ENCODE peak calls at places on chromosomes 2 and 18, in four cellular contexts. D is H1, N is spleen, Q is upper lobe of left lung. W is an unnamed sample.

GRCh38 chr2:164560181-164560792 is 61.0 kb downstream of the GRB14 start:
- DNase-seq in Q (no peak), D (no peak), N (no peak), W (no peak)

GRCh38 chr18:79481041-79481790 is 85.5 kb downstream of the NFATC1 start:
- DNase-seq in D (no peak), Q (no peak), N (peak; percentile 67), W (no peak)

GRCh38 chr2:236746833-236747232 is 177.2 kb downstream of the ACKR3 start:
- DNase-seq in N (no peak), D (no peak), Q (no peak), W (no peak)

GRCh38 chr2:137951606-137952005 is 12.7 kb upstream of the HNMT start:
- DNase-seq in Q (no peak), N (no peak), D (no peak), W (no peak)

GRCh38 chr2:40554665-40555294 is 102.9 kb upstream of the SLC8A1 start:
- DNase-seq in N (no peak), D (peak; percentile 88), Q (peak; percentile 64), W (no peak)

GRCh38 chr2:164766217-164766616 is 75.4 kb downstream of the COBLL1 start:
- DNase-seq in N (no peak), D (no peak), Q (no peak), W (no peak)

GRCh38 chr2:184363213-184363612 is 235.1 kb upstream of the ZNF804A start:
- DNase-seq in N (no peak), D (no peak), Q (no peak), W (no peak)

GRCh38 chr18:35692866-35693265 is 111.3 kb downstream of the GALNT1 start:
- DNase-seq in D (no peak), N (no peak), Q (no peak), W (no peak)

GRCh38 chr2:120348134-120349103 is 2.5 kb downstream of the INHBB start:
- DNase-seq in Q (peak; percentile 53), D (no peak), N (no peak), W (no peak)

GRCh38 chr2:134839649-134840048 is 1.2 kb downstream of the ACMSD start:
- DNase-seq in D (no peak), N (no peak), Q (no peak), W (no peak)

GRCh38 chr2:144414324-144414845 is 105.5 kb downstream of the ZEB2 start:
- DNase-seq in Q (peak; percentile 50), N (peak; percentile 80), D (no peak), W (no peak)

GRCh38 chr2:60275958-60276357 is 277.5 kb downstream of the BCL11A start:
- DNase-seq in Q (no peak), N (no peak), D (no peak), W (no peak)

GRCh38 chr18:23186781-23187180 is 51.5 kb downstream of the CABLES1 start:
- DNase-seq in N (peak; percentile 53), D (no peak), Q (no peak), W (no peak)

GRCh38 chr18:30954262-30954661 is 88.3 kb downstream of the DSC3 start:
- DNase-seq in D (no peak), N (no peak), Q (no peak), W (no peak)

GRCh38 chr2:158619496-158619895 is 162.7 kb downstream of the PKP4 start:
- DNase-seq in N (no peak), D (no peak), Q (peak; percentile 25), W (no peak)

GRCh38 chr2:134183679-134184078 is 70.2 kb upstream of the MGAT5 start:
- DNase-seq in Q (no peak), N (no peak), D (no peak), W (no peak)

GRCh38 chr2:39696072-39696471 is 30.4 kb downstream of the TMEM178A start:
- DNase-seq in N (no peak), Q (peak; percentile 24), D (no peak), W (no peak)

GRCh38 chr2:118227698-118228508 is 139.6 kb downstream of the INSIG2 start:
- DNase-seq in Q (no peak), N (no peak), D (peak; percentile 26), W (no peak)

GRCh38 chr2:85133751-85134254 is 611 bp downstream of the TCF7L1 start:
- DNase-seq in Q (peak; percentile 32), D (peak; percentile 71), N (peak; percentile 79), W (no peak)

GRCh38 chr2:59885536-59885935 is 667.9 kb downstream of the BCL11A start:
- DNase-seq in D (no peak), N (no peak), Q (peak; percentile 27), W (no peak)

GRCh38 chr2:69770193-69770702 is 28.3 kb downstream of the ANXA4 start:
- DNase-seq in Q (peak; percentile 52), N (no peak), D (no peak), W (no peak)

GRCh38 chr2:69624611-69625010 is 18.9 kb downstream of the AAK1 start:
- DNase-seq in D (no peak), N (no peak), Q (no peak), W (no peak)

GRCh38 chr18:36912887-36913286 is 84.0 kb downstream of the KIAA1328 start:
- DNase-seq in Q (no peak), N (no peak), D (no peak), W (no peak)

GRCh38 chr2:120709608-120710041 is 26.0 kb upstream of the GLI2 start:
- DNase-seq in Q (no peak), D (no peak), N (peak; percentile 27), W (no peak)

GRCh38 chr2:39508243-39508642 is 71.2 kb upstream of the MAP4K3 start:
- DNase-seq in D (no peak), N (no peak), Q (no peak), W (no peak)

GRCh38 chr2:109057686-109058085 is 68.7 kb upstream of the EDAR start:
- DNase-seq in D (no peak), N (peak; percentile 50), Q (no peak), W (no peak)

GRCh38 chr2:154614906-154615305 is 83.6 kb upstream of the KCNJ3 start:
- DNase-seq in N (no peak), D (no peak), Q (no peak), W (no peak)

GRCh38 chr2:223969315-223969714 is 12.1 kb downstream of the MRPL44 start:
- DNase-seq in D (no peak), Q (no peak), N (no peak), W (no peak)

GRCh38 chr18:43893001-43893637 is 615.8 kb upstream of the SYT4 start:
- DNase-seq in D (no peak), Q (no peak), N (no peak), W (no peak)

GRCh38 chr2:237423891-237424290 is 9.9 kb upstream of the COL6A3 start:
- DNase-seq in Q (no peak), D (no peak), N (no peak), W (no peak)

GRCh38 chr2:96874099-96874831 is 4.4 kb upstream of the SEMA4C start:
- DNase-seq in Q (no peak), D (no peak), N (peak; percentile 74), W (no peak)

GRCh38 chr2:232976666-232977437 is 36.2 kb downstream of the NGEF start:
- DNase-seq in N (peak; percentile 54), Q (no peak), D (no peak), W (no peak)

GRCh38 chr2:47301731-47302130 is 101.2 kb upstream of the MSH2 start:
- DNase-seq in Q (no peak), N (no peak), D (no peak), W (no peak)

GRCh38 chr2:46416739-46417403 is 62.5 kb upstream of the TMEM247 start:
- DNase-seq in Q (no peak), D (no peak), N (no peak), W (no peak)

GRCh38 chr2:113175101-113175628 is 1.4 kb downstream of the PSD4 start:
- DNase-seq in D (no peak), N (peak; percentile 86), Q (no peak), W (no peak)

GRCh38 chr2:113171359-113172075 is 2.3 kb upstream of the PSD4 start:
- DNase-seq in Q (no peak), D (no peak), N (peak; percentile 70), W (no peak)

GRCh38 chr2:113172721-113173562 is 829 bp upstream of the PSD4 start:
- DNase-seq in Q (no peak), N (peak; percentile 79), D (no peak), W (no peak)

GRCh38 chr2:113174369-113174735 is 581 bp downstream of the PSD4 start:
- DNase-seq in D (no peak), Q (no peak), N (peak; percentile 79), W (no peak)

GRCh38 chr2:113173563-113174368 is at the start of gene PSD4:
- DNase-seq in Q (peak; percentile 88), D (no peak), N (peak; percentile 97), W (peak; percentile 37)
- TF ChIP-seq POLR2A in Q (no peak), D (no peak), N (no peak), W (no peak)

GRCh38 chr2:171956135-171956830 is 34.0 kb downstream of the HAT1 start:
- DNase-seq in Q (no peak), N (no peak), D (no peak), W (no peak)
- H3K27ac ChIP-seq in Q (peak overlapping the region; percentile 66), N (no peak overlapping the region), D (no peak overlapping the region), W (no peak overlapping the region)

GRCh38 chr2:200377774-200378336 is 71.4 kb downstream of the SPATS2L start:
- DNase-seq in Q (peak; percentile 58), D (no peak), N (no peak), W (no peak)
- TF ChIP-seq POLR2A in Q (no peak), D (no peak), N (no peak), W (no peak)

GRCh38 chr2:20509766-20510490 is 63.1 kb downstream of the RHOB start:
- DNase-seq in N (no peak), Q (peak; percentile 90), D (peak; percentile 79), W (peak; percentile 88)

GRCh38 chr2:20514596-20515269 is 67.9 kb downstream of the RHOB start:
- DNase-seq in D (no peak), N (peak; percentile 43), Q (no peak), W (no peak)

GRCh38 chr2:20513946-20514345 is 67.1 kb downstream of the RHOB start:
- DNase-seq in D (no peak), N (no peak), Q (no peak), W (no peak)

GRCh38 chr2:20511130-20511529 is 64.3 kb downstream of the RHOB start:
- DNase-seq in N (no peak), Q (no peak), D (no peak), W (no peak)

DNA sequence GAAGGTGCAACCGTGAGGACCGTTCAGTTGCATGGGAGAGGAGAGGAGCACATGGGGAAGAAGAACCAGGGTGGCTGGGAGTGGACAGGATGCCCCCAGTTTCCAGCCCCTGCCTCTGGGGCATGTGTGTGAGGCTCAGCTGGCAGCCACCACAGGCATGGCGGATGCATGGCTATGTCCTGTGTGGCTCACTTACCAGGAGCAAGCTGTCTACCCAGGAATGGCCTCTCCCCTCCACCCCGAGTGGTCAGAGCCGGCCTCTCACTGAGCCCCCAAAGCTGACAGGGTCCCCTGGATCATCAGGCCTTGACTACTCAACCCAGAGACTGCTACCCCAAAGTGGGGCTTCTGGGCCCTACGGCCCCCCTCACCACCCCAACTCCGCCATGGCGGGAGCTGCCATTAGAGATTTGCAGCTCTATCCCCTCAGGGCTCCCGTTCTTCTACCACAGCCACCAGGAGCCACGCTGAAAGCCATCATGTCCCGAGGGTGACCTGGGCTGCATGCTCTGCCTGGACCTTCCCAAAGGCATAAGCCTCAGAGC is 65.3 kb downstream of the RHOB start:
- DNase-seq in N (no peak), D (no peak), Q (no peak), W (no peak)
- H3K27ac ChIP-seq in N (no peak overlapping the region), D (no peak overlapping the region), Q (no peak overlapping the region), W (no peak overlapping the region)